ENCODE peak calls at places on chromosomes 16 and 17, in nine cellular contexts. X is CD4-positive, alpha-beta T cell; K is WTC11; B is lung; I is suprapubic skin; T is H9; W is cardiac muscle cell; R is AG10803; Z is brain microvascular endothelial cell. L is an unnamed sample.

GRCh38 chr16:80080287-80080851 is 460.4 kb upstream of the DYNLRB2 start:
- DNase-seq in B (no peak), R (no peak), K (no peak), Z (no peak), W (no peak), T (no peak), I (no peak), X (no peak), L (no peak)

GRCh38 chr17:77635176-77635575 is 323.3 kb upstream of the TNRC6C start:
- DNase-seq in B (no peak), I (no peak), R (no peak), Z (no peak), W (no peak), K (no peak), T (peak; percentile 24), X (no peak), L (no peak)

GRCh38 chr17:29628619-29629018 is 5.9 kb upstream of the CORO6 start:
- DNase-seq in T (no peak), B (no peak), X (no peak), Z (no peak), R (no peak), W (no peak), I (no peak), K (no peak), L (no peak)

GRCh38 chr16:74034862-74035261 is 261.8 kb upstream of the PSMD7 start:
- DNase-seq in I (no peak), Z (peak; percentile 16), K (no peak), B (no peak), X (no peak), R (peak; percentile 26), W (peak; percentile 34), T (no peak), L (peak; percentile 39)

GRCh38 chr17:17151962-17152361 is 54.2 kb downstream of the PLD6 start:
- DNase-seq in T (no peak), B (peak; percentile 68), R (peak; percentile 96), K (no peak), X (no peak), Z (peak; percentile 92), W (peak; percentile 94), I (peak; percentile 85), L (peak; percentile 90)

GRCh38 chr17:34892864-34893263 is 68.4 kb downstream of the CCT6B start:
- DNase-seq in B (no peak), K (peak; percentile 71), I (no peak), T (peak; percentile 78), W (peak; percentile 14), X (no peak), Z (no peak), R (no peak), L (peak; percentile 12)

GRCh38 chr17:76000016-76000754 is 470 bp upstream of the CDK3 start:
- DNase-seq in K (peak; percentile 90), I (no peak), W (peak; percentile 43), T (peak; percentile 93), B (no peak), Z (peak; percentile 19), X (peak; percentile 53), R (no peak), L (peak; percentile 53)

GRCh38 chr17:28953444-28954118 is 2.3 kb upstream of the PHF12 start:
- DNase-seq in T (peak; percentile 96), I (no peak), Z (peak; percentile 47), W (peak; percentile 61), X (peak; percentile 28), B (peak; percentile 54), R (peak; percentile 25), K (peak; percentile 93), L (peak; percentile 72)

GRCh38 chr17:41298458-41299135 is 4.1 kb downstream of the KRTAP29-1 start:
- DNase-seq in W (no peak), K (no peak), X (no peak), I (no peak), R (no peak), B (no peak), Z (no peak), T (peak; percentile 46), L (no peak)

GRCh38 chr16:72963921-72964320 is 84.0 kb downstream of the ZFHX3 start:
- DNase-seq in X (no peak), I (no peak), B (no peak), Z (peak; percentile 28), T (no peak), K (no peak), W (peak; percentile 44), R (peak; percentile 22), L (peak; percentile 7)

GRCh38 chr17:34511265-34511664 is 68.1 kb upstream of the TMEM132E start:
- DNase-seq in I (no peak), X (no peak), R (no peak), K (no peak), Z (no peak), W (peak; percentile 3), B (no peak), T (no peak), L (no peak)

GRCh38 chr17:56478836-56479447 is 114.6 kb upstream of the NOG start:
- DNase-seq in I (no peak), R (peak; percentile 13), T (peak; percentile 52), X (no peak), K (peak; percentile 33), W (peak; percentile 6), B (no peak), Z (peak; percentile 9), L (peak; percentile 41)
- TF ChIP-seq CTCF in I (peak; percentile 11), R (peak; percentile 54), T (peak; percentile 79), X (peak; percentile 19), K (peak; percentile 37), W (peak; percentile 14), B (peak; percentile 10), Z (peak; percentile 54), L (peak; percentile 51)

GRCh38 chr17:50295021-50295420 is 20.8 kb downstream of the TMEM92 start:
- DNase-seq in W (no peak), K (no peak), X (no peak), T (no peak), B (no peak), I (no peak), Z (no peak), R (no peak), L (no peak)

GRCh38 chr17:50298018-50298417 is 23.8 kb downstream of the TMEM92 start:
- DNase-seq in I (no peak), X (no peak), B (no peak), W (no peak), Z (no peak), T (no peak), K (no peak), R (no peak), L (no peak)

GRCh38 chr17:50301891-50302584 is 27.8 kb downstream of the TMEM92 start:
- DNase-seq in W (no peak), B (no peak), I (no peak), X (no peak), K (no peak), R (no peak), T (no peak), Z (no peak), L (no peak)

GRCh38 chr17:50299776-50300175 is 25.5 kb downstream of the TMEM92 start:
- DNase-seq in K (no peak), T (no peak), B (no peak), W (no peak), R (no peak), Z (no peak), I (no peak), X (no peak), L (no peak)

GRCh38 chr17:50297407-50297865 is 23.2 kb downstream of the TMEM92 start:
- DNase-seq in T (peak; percentile 90), Z (peak; percentile 46), B (peak; percentile 81), W (peak; percentile 76), R (peak; percentile 58), K (peak; percentile 91), X (peak; percentile 71), I (peak; percentile 86), L (peak; percentile 79)
- TF ChIP-seq CTCF in T (peak; percentile 98), Z (peak; percentile 97), B (peak; percentile 91), W (peak; percentile 67), R (peak; percentile 94), K (peak; percentile 92), X (peak; percentile 84), I (peak; percentile 89), L (peak; percentile 97)

GRCh38 chr16:1940273-1941161 is 2.5 kb downstream of the MSRB1 start:
- DNase-seq in R (no peak), K (no peak), T (no peak), I (no peak), Z (no peak), X (no peak), B (no peak), W (no peak), L (no peak)
- TF ChIP-seq CTCF in R (no peak), K (no peak), T (no peak), I (no peak), Z (no peak), X (no peak), B (no peak), W (no peak), L (no peak)

GRCh38 chr17:7932949-7933348 is 943 bp downstream of the CNTROB start:
- DNase-seq in B (peak; percentile 53), Z (peak; percentile 68), I (no peak), R (peak; percentile 50), W (peak; percentile 61), T (peak; percentile 67), K (peak; percentile 26), X (no peak), L (peak; percentile 79)
- TF ChIP-seq CTCF in B (no peak), Z (peak; percentile 56), I (no peak), R (peak; percentile 44), W (peak; percentile 38), T (peak; percentile 23), K (no peak), X (no peak), L (peak; percentile 49)

DNA sequence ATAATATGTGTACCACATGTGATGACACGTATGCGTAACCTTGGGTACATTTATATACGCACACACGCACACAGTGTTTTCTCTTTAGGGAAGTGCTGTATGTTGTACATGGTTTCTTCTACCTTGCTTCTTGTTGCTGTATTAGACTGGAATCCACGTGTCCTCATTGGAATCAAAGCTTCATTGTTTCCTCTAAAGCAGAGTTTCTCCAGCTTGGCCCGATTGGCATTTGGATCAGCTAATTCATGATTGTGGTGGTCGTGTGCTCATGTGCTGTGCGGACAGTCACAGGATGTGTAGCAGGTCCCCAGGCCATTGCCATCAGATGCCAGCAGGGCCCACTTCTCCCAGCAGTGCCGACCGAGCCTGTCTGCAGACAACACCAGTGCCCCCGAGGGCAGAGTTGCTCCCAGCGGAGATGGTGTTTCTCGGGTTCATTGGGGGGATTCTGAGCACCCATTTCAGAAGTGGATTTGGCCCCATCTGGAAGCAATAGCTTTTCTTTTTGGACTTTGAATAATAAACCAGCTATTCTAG is 148.4 kb downstream of the RPTOR start:
- DNase-seq in R (no peak), T (no peak), I (no peak), X (no peak), B (no peak), K (no peak), W (no peak), Z (no peak), L (no peak)
- TF ChIP-seq CTCF in R (no peak), T (peak; percentile 48), I (no peak), X (no peak), B (no peak), K (no peak), W (no peak), Z (no peak), L (no peak)